ENCODE peak calls at places on chromosomes 7 and 10, in ten cellular contexts. R, M, C, B, N, I, Y, E, X and O are unnamed samples.

GRCh38 chr10:122435212-122435827 is 19.1 kb upstream of the ARMS2 start:
- DNase-seq in C (peak), X (peak), Y (peak), N (no peak), R (no peak), M (no peak), E (no peak), I (no peak), B (peak), O (peak)

GRCh38 chr7:50957427-50957826 is 174.7 kb upstream of the GRB10 start:
- DNase-seq in Y (peak), X (peak), N (no peak), M (no peak), B (peak), I (no peak), E (no peak), R (no peak), C (no peak), O (no peak)

GRCh38 chr7:74466196-74466813 is 12.6 kb downstream of the GTF2IRD1 start:
- DNase-seq in B (no peak), X (no peak), M (no peak), I (no peak), N (no peak), R (peak), C (no peak), E (no peak), Y (no peak), O (no peak)

GRCh38 chr10:86970152-86970886 is 2.0 kb downstream of the ADIRF start:
- DNase-seq in N (no peak), X (peak), B (no peak), E (peak), M (no peak), R (no peak), C (no peak), I (no peak), Y (peak), O (peak)

GRCh38 chr10:92886334-92886961 is 38.1 kb downstream of the EXOC6 start:
- DNase-seq in Y (peak), C (no peak), B (no peak), R (no peak), X (no peak), I (no peak), E (no peak), M (peak), N (no peak), O (no peak)

GRCh38 chr10:131692176-131692575 is 208.6 kb upstream of the PPP2R2D start:
- DNase-seq in Y (no peak), E (no peak), B (no peak), M (no peak), N (no peak), C (no peak), I (no peak), X (no peak), R (no peak), O (no peak)

GRCh38 chr10:12489357-12489756 is 140.0 kb downstream of the CAMK1D start:
- DNase-seq in C (no peak), R (no peak), I (no peak), M (no peak), E (peak), B (no peak), Y (no peak), N (no peak), X (no peak), O (no peak)

GRCh38 chr7:55156919-55157318 is 138.1 kb downstream of the EGFR start:
- DNase-seq in N (no peak), M (no peak), R (no peak), C (no peak), B (no peak), X (no peak), I (no peak), Y (no peak), E (no peak), O (no peak)

GRCh38 chr7:122970740-122971725 is 24.5 kb downstream of the TAS2R16 start:
- DNase-seq in B (no peak), C (no peak), M (no peak), I (no peak), N (no peak), R (no peak), Y (no peak), E (no peak), X (peak), O (peak)

GRCh38 chr10:46234431-46235060 is 52.3 kb upstream of the ANTXRL start:
- DNase-seq in I (no peak), Y (no peak), B (no peak), E (no peak), X (no peak), N (no peak), C (no peak), R (peak), M (no peak), O (no peak)

GRCh38 chr7:26492816-26493215 is 201.2 kb downstream of the SNX10 start:
- DNase-seq in Y (no peak), X (no peak), C (no peak), E (no peak), B (peak), M (no peak), N (no peak), R (peak), I (no peak), O (no peak)

GRCh38 chr10:47165711-47166404 is 134.1 kb upstream of the GDF10 start:
- DNase-seq in Y (no peak), B (peak), N (peak), C (peak), R (peak), I (no peak), X (peak), M (peak), E (no peak), O (peak)

GRCh38 chr7:148410905-148411304 is 179.7 kb upstream of the C7orf33 start:
- DNase-seq in N (no peak), X (no peak), C (no peak), E (no peak), B (no peak), Y (no peak), R (no peak), M (no peak), I (no peak), O (no peak)

GRCh38 chr10:60916025-60916424 is 28.0 kb downstream of the RHOBTB1 start:
- DNase-seq in E (no peak), N (no peak), X (peak), M (no peak), C (no peak), Y (peak), B (no peak), R (no peak), I (no peak), O (no peak)

GRCh38 chr10:71268247-71268691 is 50.8 kb upstream of the SLC29A3 start:
- DNase-seq in Y (peak), E (no peak), N (no peak), B (no peak), X (peak), I (no peak), R (peak), M (peak), C (peak), O (peak)

GRCh38 chr10:36187382-36188042 is 545.4 kb upstream of the FZD8 start:
- DNase-seq in N (no peak), B (no peak), R (no peak), I (no peak), C (no peak), E (no peak), M (no peak), Y (no peak), X (no peak), O (no peak)

GRCh38 chr10:36185096-36185495 is 543.0 kb upstream of the FZD8 start:
- DNase-seq in R (no peak), I (no peak), M (no peak), B (no peak), C (no peak), N (no peak), Y (no peak), E (no peak), X (no peak), O (no peak)

GRCh38 chr10:36191009-36191408 is 548.9 kb upstream of the FZD8 start:
- DNase-seq in X (no peak), Y (no peak), C (no peak), N (no peak), B (no peak), I (no peak), R (no peak), E (no peak), M (no peak), O (no peak)

GRCh38 chr10:36188054-36188453 is 546.0 kb upstream of the FZD8 start:
- DNase-seq in B (no peak), R (no peak), N (no peak), I (no peak), Y (no peak), X (peak), C (peak), M (no peak), E (no peak), O (no peak)

DNA sequence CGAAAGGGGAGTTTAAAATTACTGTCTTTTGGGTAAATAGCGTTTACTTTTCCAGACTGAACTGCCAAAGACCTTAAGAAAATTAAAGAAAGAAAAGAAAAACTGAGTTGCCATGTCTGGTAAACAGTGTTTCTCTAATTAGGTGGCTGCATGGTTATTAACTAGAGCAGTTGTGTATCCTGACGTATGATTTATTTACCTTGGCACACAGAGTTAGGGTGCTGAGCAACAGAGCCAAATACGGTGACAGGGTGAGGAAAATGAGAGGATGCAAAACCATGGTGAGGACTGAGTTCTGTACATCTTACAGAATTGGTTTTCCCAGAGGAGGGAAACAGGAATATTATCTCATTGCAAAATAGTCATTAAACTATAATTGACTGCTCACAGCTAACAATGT is 546.4 kb upstream of the FZD8 start:
- DNase-seq in C (no peak), Y (no peak), M (no peak), I (no peak), B (no peak), N (no peak), R (no peak), E (no peak), X (peak), O (no peak)
- H3K4me3 ChIP-seq in C (no peak), Y (no peak), M (no peak), I (no peak), B (no peak), N (no peak), R (no peak), E (no peak), X (no peak), O (no peak)

DNA sequence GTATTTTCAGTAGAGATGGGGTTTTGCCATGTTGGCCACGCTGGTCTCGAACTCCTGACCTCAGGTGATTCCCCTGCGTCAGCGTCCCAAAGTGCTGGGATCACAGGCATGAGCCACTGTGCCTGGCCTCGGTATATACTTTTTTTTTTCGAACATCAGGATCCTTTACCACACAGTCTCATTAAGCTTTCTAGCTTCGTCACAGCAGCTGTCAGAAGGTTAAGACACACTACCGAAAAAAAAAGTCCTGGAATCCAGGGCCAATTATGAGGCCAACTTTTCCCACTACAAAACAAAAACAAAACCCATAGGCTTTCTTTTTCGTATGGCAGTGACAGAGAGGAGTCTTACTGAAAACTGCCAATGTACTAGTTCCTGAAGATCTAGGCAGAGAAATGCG is 30.7 kb downstream of the ZC3HC1 start:
- DNase-seq in M (no peak), Y (no peak), C (no peak), B (no peak), X (no peak), I (no peak), R (no peak), N (no peak), E (no peak), O (no peak)
- H3K4me3 ChIP-seq in M (no peak), Y (no peak), C (no peak), B (no peak), X (no peak), I (no peak), R (no peak), N (no peak), E (no peak), O (no peak)

DNA sequence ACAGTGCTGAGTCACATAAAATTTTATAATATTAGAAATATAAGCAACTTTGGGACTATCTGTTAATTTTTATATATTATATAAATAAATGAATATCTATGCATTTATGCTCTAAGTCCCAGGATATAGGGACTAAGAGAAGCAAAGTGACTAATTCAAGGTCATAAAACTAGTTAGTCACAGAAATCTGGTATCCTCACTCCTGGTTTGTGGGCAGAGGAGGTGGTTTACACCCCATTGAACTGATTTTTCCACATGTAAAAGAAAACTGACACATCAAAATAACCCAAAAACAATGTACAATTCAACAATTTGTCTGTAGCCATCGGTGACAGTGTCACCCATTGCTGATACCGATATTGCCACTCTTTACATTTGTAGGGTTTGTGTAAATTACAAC is 3.0 kb downstream of the PCLO start:
- DNase-seq in I (no peak), X (no peak), E (no peak), Y (no peak), M (no peak), R (no peak), N (no peak), C (no peak), B (no peak), O (no peak)
- H3K4me3 ChIP-seq in I (no peak), X (no peak), E (no peak), Y (no peak), M (no peak), R (no peak), N (no peak), C (no peak), B (no peak), O (no peak)

DNA sequence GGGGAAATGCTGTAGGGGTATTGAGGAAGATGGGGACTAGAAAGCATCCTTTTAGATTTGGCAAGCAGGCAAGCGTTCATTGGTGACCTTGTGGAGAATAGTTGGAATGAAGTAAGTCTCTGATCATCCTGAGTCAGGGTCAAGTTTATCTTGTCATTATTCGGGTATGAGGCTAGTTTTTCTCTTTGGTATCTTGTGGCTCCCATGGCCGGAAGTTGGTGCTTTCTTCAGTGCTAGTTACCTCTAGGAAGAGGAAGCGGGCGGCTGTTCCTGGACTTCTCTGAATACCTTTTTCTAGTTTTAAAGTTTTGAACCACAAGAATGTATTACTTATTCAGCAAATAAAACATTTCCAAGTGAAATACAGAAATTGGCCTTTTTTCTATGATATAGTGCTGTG is 9.2 kb downstream of the CREM start:
- DNase-seq in X (no peak), B (no peak), N (no peak), Y (no peak), C (no peak), E (no peak), M (no peak), I (no peak), R (no peak), O (no peak)
- H3K4me3 ChIP-seq in X (no peak), B (no peak), N (no peak), Y (no peak), C (no peak), E (no peak), M (no peak), I (no peak), R (no peak), O (no peak)

DNA sequence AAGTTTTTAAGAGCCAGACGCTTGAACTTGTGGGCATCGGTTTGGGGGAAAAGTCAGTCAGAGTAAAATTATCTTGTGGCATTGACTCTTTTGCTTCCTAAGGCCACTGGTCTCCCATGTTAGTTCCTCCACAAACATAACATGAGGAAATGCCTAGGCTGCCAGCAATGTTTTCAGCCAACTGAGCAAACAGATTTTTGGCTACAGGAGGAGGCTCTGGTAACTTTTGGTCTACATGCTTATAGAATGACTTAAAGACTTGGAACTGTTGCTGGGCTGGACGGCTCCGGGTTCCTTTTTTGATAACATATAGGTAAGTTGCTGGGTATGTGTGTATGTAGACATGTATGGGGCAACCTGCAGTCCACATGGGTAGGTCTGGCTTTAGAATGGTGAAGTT is 9.6 kb upstream of the ZNF239 start:
- DNase-seq in X (no peak), E (no peak), Y (no peak), B (no peak), M (no peak), R (no peak), C (no peak), I (no peak), N (no peak), O (no peak)
- H3K4me3 ChIP-seq in X (no peak), E (no peak), Y (no peak), B (no peak), M (no peak), R (no peak), C (no peak), I (no peak), N (no peak), O (no peak)